ENCODE peak calls at places on chromosomes 13 and 19, in nine cellular contexts. O, A, T, N, V, F, I, B and C are unnamed samples.

GRCh38 chr13:101059803-101060202 is 356.5 kb downstream of the NALCN start:
- DNase-seq in O (no peak), A (no peak), T (no peak), N (no peak), V (no peak), F (no peak), I (no peak), B (no peak), C (no peak)

GRCh38 chr19:49327878-49328544 is 3.0 kb upstream of the SLC6A16 start:
- DNase-seq in O (peak), A (peak), T (no peak), N (peak), V (peak), F (no peak), I (peak), B (no peak), C (peak)

GRCh38 chr19:34235425-34235940 is 18.9 kb upstream of the GARRE1 start:
- DNase-seq in O (no peak), A (no peak), T (no peak), N (no peak), V (no peak), F (no peak), I (no peak), B (no peak), C (no peak)

GRCh38 chr13:110538632-110539031 is 22.9 kb downstream of the RAB20 start:
- DNase-seq in O (no peak), A (no peak), T (peak), N (no peak), V (no peak), F (no peak), I (no peak), B (no peak), C (no peak)

GRCh38 chr13:34139660-34140059 is 321.7 kb downstream of the RFC3 start:
- DNase-seq in O (no peak), A (no peak), T (no peak), N (no peak), V (no peak), F (no peak), I (no peak), B (no peak), C (no peak)

GRCh38 chr13:111116830-111117229 is 1.7 kb downstream of the ARHGEF7 start:
- DNase-seq in O (peak), A (no peak), T (no peak), N (no peak), V (no peak), F (no peak), I (no peak), B (peak), C (no peak)

GRCh38 chr19:45455707-45456499 is 11.9 kb upstream of the FOSB start:
- DNase-seq in O (peak), A (peak), T (peak), N (peak), V (peak), F (peak), I (peak), B (peak), C (peak)

GRCh38 chr19:10142701-10143375 is 23.1 kb upstream of the EIF3G start:
- DNase-seq in O (no peak), A (no peak), T (no peak), N (peak), V (no peak), F (no peak), I (peak), B (no peak), C (no peak)

GRCh38 chr19:47729799-47730520 is 15.4 kb upstream of the NOP53 start:
- DNase-seq in O (no peak), A (peak), T (peak), N (no peak), V (peak), F (peak), I (peak), B (no peak), C (peak)

GRCh38 chr13:25821761-25822160 is 230.1 kb downstream of the SHISA2 start:
- DNase-seq in O (no peak), A (no peak), T (no peak), N (no peak), V (no peak), F (no peak), I (no peak), B (no peak), C (no peak)

GRCh38 chr13:114017028-114017630 is 43.3 kb upstream of the C13orf46 start:
- DNase-seq in O (peak), A (peak), T (no peak), N (no peak), V (peak), F (no peak), I (no peak), B (no peak), C (no peak)

GRCh38 chr19:14434543-14435319 is 1.6 kb downstream of the PKN1 start:
- DNase-seq in O (peak), A (no peak), T (peak), N (peak), V (peak), F (peak), I (peak), B (peak), C (no peak)

GRCh38 chr13:33092422-33092987 is 76.3 kb downstream of the KL start:
- DNase-seq in O (no peak), A (no peak), T (no peak), N (no peak), V (no peak), F (no peak), I (no peak), B (no peak), C (no peak)

GRCh38 chr13:45238945-45239795 is 38.3 kb upstream of the KCTD4 start:
- DNase-seq in O (no peak), A (no peak), T (no peak), N (no peak), V (peak), F (no peak), I (peak), B (peak), C (no peak)

GRCh38 chr19:35459414-35460082 is 11.5 kb downstream of the FFAR2 start:
- DNase-seq in O (peak), A (no peak), T (peak), N (no peak), V (no peak), F (no peak), I (no peak), B (no peak), C (no peak)
- H3K4me3 ChIP-seq in O (no peak), A (no peak), T (no peak), N (no peak), V (no peak), F (no peak), I (no peak), B (no peak), C (no peak)

DNA sequence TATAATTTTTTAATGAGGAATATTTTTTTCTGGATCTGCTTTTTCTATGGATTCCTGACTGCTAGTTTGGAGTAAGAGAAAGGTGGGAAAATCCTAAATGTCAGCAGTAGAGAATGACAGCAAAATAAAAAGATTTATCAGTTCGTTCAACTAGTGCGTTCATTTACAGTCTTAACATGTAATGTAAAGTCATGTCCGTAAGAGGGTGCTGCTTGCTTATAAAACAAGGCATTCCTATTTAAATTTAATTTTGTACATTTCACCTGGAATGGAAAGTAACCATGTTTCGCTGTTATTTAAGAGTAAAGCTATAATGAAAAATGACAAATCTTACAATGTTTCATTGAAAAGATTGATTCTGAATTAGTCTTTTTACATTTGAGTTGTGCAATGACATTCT is 76.6 kb downstream of the ZMYM2 start:
- DNase-seq in O (peak), A (no peak), T (no peak), N (no peak), V (peak), F (no peak), I (peak), B (no peak), C (no peak)
- TF ChIP-seq CTCF in O (peak), A (peak), T (no peak), N (no peak), V (no peak), F (no peak), I (no peak), B (no peak), C (no peak)

GRCh38 chr13:66994097-66994496 is 236.0 kb downstream of the PCDH9 start:
- DNase-seq in O (peak), A (peak), T (peak), N (no peak), V (peak), F (no peak), I (peak), B (peak), C (peak)
- H3K4me3 ChIP-seq in O (no peak), A (peak), T (peak), N (no peak), V (peak), F (no peak), I (peak), B (no peak), C (no peak)

GRCh38 chr19:51807111-51807701 is 12.2 kb downstream of the FPR3 start:
- DNase-seq in O (peak), A (peak), T (no peak), N (no peak), V (no peak), F (no peak), I (peak), B (no peak), C (no peak)
- TF ChIP-seq CTCF in O (no peak), A (no peak), T (no peak), N (no peak), V (no peak), F (no peak), I (no peak), B (no peak), C (no peak)

GRCh38 chr13:74289130-74289529 is 154.9 kb upstream of the KLF12 start:
- DNase-seq in O (no peak), A (no peak), T (no peak), N (no peak), V (no peak), F (no peak), I (peak), B (no peak), C (no peak)

GRCh38 chr13:74290324-74290773 is 156.1 kb upstream of the KLF12 start:
- DNase-seq in O (peak), A (peak), T (peak), N (peak), V (peak), F (no peak), I (peak), B (no peak), C (peak)

GRCh38 chr13:74287672-74288169 is 153.5 kb upstream of the KLF12 start:
- DNase-seq in O (peak), A (peak), T (peak), N (peak), V (peak), F (peak), I (peak), B (peak), C (peak)

GRCh38 chr13:74289861-74290260 is 155.7 kb upstream of the KLF12 start:
- DNase-seq in O (no peak), A (no peak), T (no peak), N (no peak), V (no peak), F (no peak), I (no peak), B (no peak), C (no peak)

DNA sequence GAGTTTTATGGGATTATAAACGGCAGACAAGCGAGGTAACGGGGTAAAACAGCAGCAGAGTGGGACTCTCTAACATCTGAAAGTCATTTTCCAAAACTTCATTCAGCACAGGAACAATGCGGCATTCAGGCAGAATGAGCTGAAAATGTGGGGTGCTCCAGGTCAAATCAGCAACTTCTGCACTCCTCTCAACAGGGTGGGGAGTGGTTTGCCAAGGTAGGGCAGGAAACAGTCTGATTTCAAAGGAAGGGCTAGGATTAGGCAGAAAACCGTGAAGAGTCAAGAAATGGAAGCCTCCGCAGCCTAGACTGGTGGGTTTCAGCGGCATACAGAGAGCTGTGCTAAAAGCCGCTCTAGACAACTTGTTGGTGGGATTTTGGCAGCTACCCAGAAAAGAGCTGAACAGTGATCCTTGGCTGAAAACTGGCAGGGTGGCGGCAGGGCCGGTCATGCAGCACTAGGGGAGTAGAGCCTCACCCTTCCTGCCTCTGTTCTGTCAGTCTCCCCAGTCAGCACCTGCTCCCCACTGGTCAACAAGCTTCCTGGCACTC is 154.2 kb upstream of the KLF12 start:
- DNase-seq in O (no peak), A (peak), T (peak), N (peak), V (no peak), F (no peak), I (peak), B (no peak), C (peak)
- H3K4me3 ChIP-seq in O (no peak), A (no peak), T (peak), N (peak), V (peak), F (no peak), I (peak), B (peak), C (no peak)

DNA sequence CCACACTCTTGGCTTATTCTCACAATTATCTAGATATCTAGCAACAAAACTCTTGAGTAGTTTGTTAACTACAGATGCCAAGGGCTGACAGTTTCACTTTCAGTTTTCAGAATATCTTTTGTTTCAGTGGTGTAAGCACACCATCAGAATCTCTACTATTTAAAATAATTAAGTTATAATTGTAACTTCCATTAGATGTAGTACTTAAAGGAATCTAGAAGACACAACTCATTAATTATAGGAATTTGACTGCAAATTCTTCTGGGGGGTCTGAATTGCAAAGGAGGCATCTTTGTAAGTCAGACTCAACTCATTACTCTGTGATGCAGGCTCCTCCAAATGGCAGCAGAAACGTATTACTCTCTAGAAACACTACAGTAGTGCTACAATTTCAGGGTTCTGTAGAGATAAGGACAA is 44.9 kb upstream of the USPL1 start:
- DNase-seq in O (peak), A (no peak), T (peak), N (peak), V (peak), F (no peak), I (peak), B (peak), C (peak)
- TF ChIP-seq CTCF in O (peak), A (peak), T (no peak), N (peak), V (peak), F (no peak), I (no peak), B (peak), C (peak)

DNA sequence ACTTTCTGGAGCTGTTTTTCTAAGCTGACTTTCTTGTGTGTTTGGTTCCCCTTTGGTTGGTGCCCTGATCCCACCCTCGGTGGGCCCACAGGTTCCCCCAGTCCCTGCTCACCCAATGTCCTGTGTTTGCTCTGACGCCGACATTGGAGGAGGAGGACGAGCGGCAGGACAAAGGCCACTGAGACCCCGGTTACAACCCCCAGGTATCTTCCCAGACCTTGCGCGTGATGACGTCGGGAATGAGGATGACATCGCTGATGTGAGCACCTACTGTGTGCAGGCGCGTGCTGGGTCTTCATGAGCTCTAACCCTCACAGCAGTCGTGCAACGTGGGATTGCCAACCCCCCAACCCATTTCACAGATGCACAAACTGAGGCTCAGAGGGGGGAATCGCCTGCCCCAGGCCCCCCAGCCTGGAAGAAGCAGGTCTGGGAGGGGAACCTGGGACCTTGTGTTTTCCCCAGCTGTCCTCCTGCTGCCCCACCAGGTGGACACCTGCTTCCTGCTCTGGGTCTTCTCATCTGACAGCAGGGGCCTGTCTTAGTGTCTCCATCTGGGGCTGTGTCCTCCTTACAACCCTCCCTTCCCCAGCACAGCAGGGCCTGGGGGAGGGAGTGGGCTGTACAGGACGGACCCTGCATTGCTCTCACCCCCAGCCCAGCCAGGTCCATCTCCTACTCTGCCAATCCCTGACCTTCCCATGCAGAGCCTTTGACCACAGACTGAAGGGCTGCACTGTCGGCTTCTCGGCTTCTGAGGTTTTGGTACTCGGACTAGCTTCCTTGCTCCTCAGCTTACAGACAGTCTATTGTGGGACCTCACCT is 4.7 kb upstream of the LILRA6 start:
- DNase-seq in O (no peak), A (peak), T (no peak), N (no peak), V (no peak), F (no peak), I (no peak), B (no peak), C (no peak)
- H3K4me3 ChIP-seq in O (no peak), A (no peak), T (no peak), N (no peak), V (no peak), F (no peak), I (no peak), B (no peak), C (no peak)

DNA sequence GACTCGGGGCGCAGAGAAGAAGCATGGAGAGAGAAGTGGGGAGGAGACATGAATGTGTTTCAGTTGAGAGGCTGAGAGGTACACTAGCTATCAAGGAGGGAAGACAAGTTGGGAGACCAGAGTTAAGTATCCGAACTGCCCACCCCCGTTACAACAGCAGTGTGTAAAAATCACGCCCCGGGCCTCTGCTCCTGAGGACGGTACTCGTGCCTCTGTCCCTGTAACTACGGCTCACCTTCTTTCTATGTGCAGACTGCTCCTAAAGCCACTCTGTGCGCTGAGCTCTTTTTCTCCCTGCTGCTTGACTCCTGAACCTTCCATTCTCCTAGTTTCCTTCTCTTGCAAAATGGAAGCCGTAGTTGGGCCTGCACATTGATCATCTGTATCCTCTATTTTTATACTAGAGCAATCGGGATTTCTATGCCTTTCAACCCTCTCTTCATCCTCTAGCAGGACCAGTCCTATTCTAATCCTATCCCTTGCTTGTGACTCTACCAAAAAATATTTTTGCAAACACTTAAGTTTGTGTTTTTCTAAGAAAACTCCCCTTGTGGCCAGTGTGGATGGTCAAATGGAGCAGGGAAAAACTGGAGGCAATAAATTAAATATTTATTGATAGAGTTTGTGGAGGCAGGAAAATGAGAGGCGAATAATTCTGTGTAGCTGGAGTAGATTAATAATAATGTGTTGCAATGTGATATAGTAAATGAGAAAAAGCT is 569 bp downstream of the POLR1D start:
- DNase-seq in O (no peak), A (no peak), T (no peak), N (no peak), V (no peak), F (no peak), I (no peak), B (no peak), C (no peak)
- TF ChIP-seq CTCF in O (peak), A (peak), T (no peak), N (no peak), V (peak), F (no peak), I (no peak), B (peak), C (no peak)

GRCh38 chr13:24148414-24149305 is 11.9 kb upstream of the SPATA13 start:
- DNase-seq in O (peak), A (peak), T (no peak), N (no peak), V (peak), F (no peak), I (peak), B (peak), C (no peak)

GRCh38 chr13:24149306-24150032 is 11.1 kb upstream of the SPATA13 start:
- DNase-seq in O (no peak), A (no peak), T (no peak), N (no peak), V (peak), F (no peak), I (no peak), B (no peak), C (no peak)

GRCh38 chr13:24145231-24145630 is 15.3 kb upstream of the SPATA13 start:
- DNase-seq in O (no peak), A (no peak), T (no peak), N (no peak), V (no peak), F (no peak), I (no peak), B (no peak), C (no peak)

GRCh38 chr13:24147570-24147963 is 13.0 kb upstream of the SPATA13 start:
- DNase-seq in O (no peak), A (no peak), T (no peak), N (no peak), V (no peak), F (no peak), I (no peak), B (no peak), C (no peak)

GRCh38 chr13:24146961-24147569 is 13.5 kb upstream of the SPATA13 start:
- DNase-seq in O (no peak), A (no peak), T (no peak), N (no peak), V (peak), F (no peak), I (peak), B (no peak), C (no peak)
- H3K4me3 ChIP-seq in O (no peak), A (no peak), T (no peak), N (no peak), V (no peak), F (no peak), I (no peak), B (no peak), C (no peak)

GRCh38 chr13:27665333-27665732 is 43.6 kb downstream of the POLR1D start:
- DNase-seq in O (peak), A (no peak), T (no peak), N (no peak), V (no peak), F (no peak), I (no peak), B (no peak), C (no peak)
- TF ChIP-seq CTCF in O (peak), A (peak), T (peak), N (no peak), V (peak), F (no peak), I (peak), B (no peak), C (no peak)